ENCODE peak calls at places on chromosomes 5 and 9, in seven cellular contexts. P is stimulated activated naive CD4-positive, alpha-beta T cell; R is stimulated activated CD4-positive, alpha-beta T cell treated with anti-CD3 and anti-CD28 coated beads, Interleukin-2, amount 100 ng/mL, for 48 hours; K is chondrocyte; O is AG04449; D is HTR-8/SVneo; Z is stimulated activated CD8-positive, alpha-beta memory T cell treated with anti-CD3 and anti-CD28 coated beads, Interleukin-4, amount 100 ng/mL, for 24 hours. V is an unnamed sample.
A peak's percentile ranks its signal among the peaks of the same experiment; 100 is the strongest.

GRCh38 chr5:171433952-171434676 is 14.7 kb downstream of the FGF18 start:
- DNase-seq in P (no peak), R (no peak), K (peak; percentile 36), O (no peak), D (no peak), Z (no peak), V (no peak)

GRCh38 chr5:111927191-111927590 is 170.2 kb upstream of the NREP start:
- DNase-seq in P (no peak), R (no peak), K (no peak), O (no peak), D (no peak), Z (no peak), V (no peak)

GRCh38 chr9:109198736-109199384 is 31.8 kb upstream of the FRRS1L start:
- DNase-seq in P (no peak), R (no peak), K (no peak), O (no peak), D (no peak), Z (no peak), V (no peak)

GRCh38 chr5:852431-853401 is 1.9 kb upstream of the ZDHHC11 start:
- DNase-seq in P (no peak), R (no peak), K (peak; percentile 88), O (no peak), D (no peak), Z (no peak), V (no peak)

GRCh38 chr5:14011089-14012004 is 66.9 kb upstream of the DNAH5 start:
- DNase-seq in P (peak; percentile 10), R (peak; percentile 20), K (peak; percentile 96), O (peak; percentile 19), D (peak; percentile 97), Z (peak; percentile 36), V (no peak)

GRCh38 chr5:7347377-7347776 is 48.6 kb upstream of the ADCY2 start:
- DNase-seq in P (no peak), R (no peak), K (no peak), O (no peak), D (no peak), Z (no peak), V (no peak)

GRCh38 chr5:149981233-149981632 is 19.2 kb downstream of the TIGD6 start:
- DNase-seq in P (no peak), R (no peak), K (no peak), O (no peak), D (no peak), Z (no peak), V (no peak)

GRCh38 chr9:126521551-126521950 is 92.2 kb upstream of the LMX1B start:
- DNase-seq in P (no peak), R (no peak), K (peak; percentile 80), O (no peak), D (no peak), Z (no peak), V (no peak)

GRCh38 chr9:27442464-27442863 is 81.6 kb upstream of the IFNK start:
- DNase-seq in P (no peak), R (no peak), K (no peak), O (no peak), D (no peak), Z (no peak), V (no peak)

GRCh38 chr5:57804007-57804444 is 321.4 kb upstream of the ACTBL2 start:
- DNase-seq in P (no peak), R (no peak), K (no peak), O (peak; percentile 95), D (no peak), Z (no peak), V (no peak)

GRCh38 chr9:108759835-108760234 is 96.0 kb downstream of the ACTL7B start:
- DNase-seq in P (no peak), R (no peak), K (no peak), O (no peak), D (no peak), Z (no peak), V (no peak)

GRCh38 chr5:38670878-38671277 is 114.4 kb upstream of the LIFR start:
- DNase-seq in P (no peak), R (no peak), K (no peak), O (peak; percentile 71), D (no peak), Z (no peak), V (no peak)

GRCh38 chr9:137666505-137666809 is 47.7 kb downstream of the EHMT1 start:
- DNase-seq in P (no peak), R (no peak), K (peak; percentile 68), O (no peak), D (no peak), Z (no peak), V (no peak)